ENCODE peak calls at places on chromosome 17, in five cellular contexts. S is naive thymus-derived CD8-positive, alpha-beta T cell; A is EL; I is A549; P is putamen. U is an unnamed sample.

GRCh38 chr17:41060052-41060604 is at the start of gene KRTAP2-3:
- DNase-seq in S (no peak), A (peak), I (peak), P (no peak), U (peak)

GRCh38 chr17:31472137-31472536 is 80.7 kb downstream of the RAB11FIP4 start:
- DNase-seq in S (no peak), A (no peak), I (no peak), P (peak), U (no peak)

GRCh38 chr17:77746901-77747620 is 211.4 kb upstream of the TNRC6C start:
- DNase-seq in S (no peak), A (no peak), I (no peak), P (no peak), U (no peak)

GRCh38 chr17:45692661-45693060 is 91.5 kb upstream of the CRHR1 start:
- DNase-seq in S (no peak), A (no peak), I (no peak), P (no peak), U (no peak)

GRCh38 chr17:46056800-46057304 is 57.8 kb downstream of the STH start:
- DNase-seq in S (no peak), A (peak), I (peak), P (no peak), U (peak)

GRCh38 chr17:73814070-73814469 is 169.8 kb upstream of the SDK2 start:
- DNase-seq in S (no peak), A (no peak), I (no peak), P (no peak), U (no peak)

GRCh38 chr17:7781467-7781866 is 52.5 kb upstream of the KDM6B start:
- DNase-seq in S (no peak), A (no peak), I (no peak), P (no peak), U (no peak)

GRCh38 chr17:17818088-17818526 is 18.7 kb downstream of the SREBF1 start:
- DNase-seq in S (no peak), A (peak), I (no peak), P (no peak), U (peak)